ENCODE peak calls at places on chromosomes 13 and 19, in four cellular contexts. D, H, Z and O are unnamed samples.

GRCh38 chr19:1041835-1042685 is 2.2 kb downstream of the ABCA7 start:
- DNase-seq in D (no peak), H (no peak), Z (peak), O (no peak)

GRCh38 chr13:107450931-107451330 is 764.4 kb downstream of the LIG4 start:
- DNase-seq in D (peak), H (no peak), Z (no peak), O (peak)

GRCh38 chr13:34943675-34944634 is 1.9 kb downstream of the NBEA start:
- DNase-seq in D (peak), Z (no peak), H (no peak), O (no peak)

GRCh38 chr13:34349091-34349722 is 531.3 kb downstream of the RFC3 start:
- DNase-seq in D (no peak), H (no peak), Z (no peak), O (no peak)

GRCh38 chr19:43430142-43430710 is 15.5 kb downstream of the TEX101 start:
- DNase-seq in Z (peak), H (no peak), D (peak), O (no peak)

GRCh38 chr13:93388701-93389100 is 162.1 kb downstream of the GPC6 start:
- DNase-seq in Z (no peak), D (no peak), H (no peak), O (no peak)

GRCh38 chr19:3404324-3405260 is 38.2 kb downstream of the NFIC start:
- DNase-seq in D (no peak), Z (peak), H (peak), O (no peak)

GRCh38 chr19:5131031-5131865 is 162.3 kb downstream of the KDM4B start:
- DNase-seq in D (no peak), Z (peak), H (no peak), O (no peak)

GRCh38 chr19:40585677-40586422 is 9.2 kb downstream of the SHKBP1 start:
- DNase-seq in D (no peak), H (no peak), Z (no peak), O (no peak)

GRCh38 chr13:67140006-67140405 is 90.1 kb downstream of the PCDH9 start:
- DNase-seq in D (no peak), H (no peak), Z (no peak), O (no peak)

GRCh38 chr19:47794526-47794925 is 9.8 kb downstream of the TPRX1 start:
- DNase-seq in H (no peak), D (no peak), Z (peak), O (no peak)
- TF ChIP-seq CTCF in H (no peak), D (no peak), Z (peak), O (peak)

GRCh38 chr19:58516964-58517833 is 2.4 kb downstream of the ZBTB45 start:
- DNase-seq in H (peak), D (no peak), Z (no peak), O (no peak)

GRCh38 chr19:58519355-58520256 is at the start of gene ZBTB45:
- DNase-seq in Z (peak), D (peak), H (peak), O (peak)

GRCh38 chr19:58520257-58520599 is 618 bp upstream of the ZBTB45 start:
- DNase-seq in Z (no peak), H (no peak), D (no peak), O (no peak)

GRCh38 chr19:58518261-58519086 is 1.1 kb downstream of the ZBTB45 start:
- DNase-seq in H (no peak), Z (no peak), D (no peak), O (no peak)

DNA sequence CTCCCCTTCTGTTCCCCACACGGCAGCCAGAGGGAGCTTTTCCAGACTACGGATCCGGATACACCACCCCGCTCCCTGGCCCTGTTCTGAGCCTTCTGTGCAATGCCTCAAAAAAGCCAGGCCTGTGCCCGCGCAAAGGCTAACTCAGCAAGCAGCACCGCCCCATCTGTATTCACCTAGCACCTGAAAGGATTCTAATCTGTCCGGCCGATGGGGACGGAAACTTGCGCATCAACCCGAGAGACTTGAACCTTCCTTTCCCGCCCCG is 589 bp downstream of the ZBTB45 start:
- DNase-seq in H (peak), Z (peak), D (peak), O (no peak)
- TF ChIP-seq CTCF in H (peak), Z (peak), D (no peak), O (no peak)

DNA sequence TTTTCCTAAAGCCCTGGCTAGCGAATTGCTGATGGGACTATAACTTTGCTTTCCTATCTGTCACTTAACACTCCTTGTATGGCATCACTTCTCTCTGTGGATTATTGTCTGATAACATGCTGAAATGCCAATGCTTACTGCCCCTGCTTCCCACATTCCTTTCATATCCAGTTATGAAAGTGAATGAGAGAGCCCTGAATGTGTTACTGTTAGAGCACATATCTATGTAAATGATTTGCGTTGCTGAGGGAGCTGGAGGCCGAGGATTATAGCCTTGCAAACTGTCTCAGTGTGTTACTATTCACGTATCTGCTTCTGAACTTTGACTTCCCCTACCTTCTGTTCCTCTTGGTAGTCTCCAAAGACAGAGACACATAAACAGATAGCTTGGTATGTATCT is 37.8 kb downstream of the POLR1D start:
- DNase-seq in D (no peak), Z (no peak), H (no peak), O (no peak)
- TF ChIP-seq CTCF in D (no peak), Z (no peak), H (no peak), O (no peak)

GRCh38 chr13:58907347-58907746 is 1256.4 kb downstream of the DIAPH3 start:
- DNase-seq in H (no peak), Z (no peak), D (no peak), O (no peak)
- TF ChIP-seq CTCF in H (no peak), Z (peak), D (no peak), O (peak)

DNA sequence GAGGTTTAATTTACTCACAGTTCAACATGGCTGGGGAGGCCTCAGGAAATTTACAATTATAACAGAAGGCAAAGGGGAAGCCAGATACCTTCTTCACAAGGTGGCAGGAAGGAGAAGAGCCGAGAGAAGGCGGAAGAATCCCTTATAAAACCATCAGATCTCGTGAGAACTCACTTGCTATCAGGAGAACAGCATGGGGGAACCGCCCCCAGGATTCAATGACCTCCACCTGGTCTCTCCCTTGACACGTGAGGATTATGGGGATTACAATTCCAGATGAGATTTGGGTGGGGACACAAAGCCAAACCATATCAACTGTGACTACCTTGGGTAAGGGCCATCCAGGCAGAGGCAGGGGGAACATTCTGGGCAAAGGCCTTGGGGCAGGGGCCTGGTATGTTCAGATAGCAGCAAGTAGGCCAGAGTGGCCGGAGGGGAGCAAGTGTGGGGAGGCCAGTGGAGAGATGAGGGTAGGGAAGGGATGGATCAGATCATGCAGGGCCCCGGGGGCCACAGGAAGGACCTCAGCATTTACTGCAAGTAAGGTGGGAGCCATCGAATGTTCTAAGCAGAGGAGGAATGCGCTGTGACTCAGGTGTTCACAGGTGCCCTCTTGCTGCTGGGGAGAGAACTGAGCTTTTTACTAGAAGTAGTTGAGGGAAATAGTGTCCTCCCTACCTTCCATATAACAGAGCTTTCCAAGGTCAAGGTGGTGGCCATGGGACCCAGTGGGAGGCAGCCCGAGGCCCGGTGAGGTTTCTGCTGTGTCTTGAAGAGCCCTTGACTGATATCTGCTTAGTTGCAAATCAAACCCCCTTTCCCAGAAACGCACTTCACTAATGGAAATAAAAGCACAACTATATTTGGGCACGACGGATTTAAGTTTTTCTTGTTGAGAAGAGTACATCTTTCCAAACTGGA is 18.0 kb downstream of the RAB3D start:
- DNase-seq in H (no peak), Z (peak), D (no peak), O (no peak)
- TF ChIP-seq CTCF in H (no peak), Z (peak), D (no peak), O (no peak)

DNA sequence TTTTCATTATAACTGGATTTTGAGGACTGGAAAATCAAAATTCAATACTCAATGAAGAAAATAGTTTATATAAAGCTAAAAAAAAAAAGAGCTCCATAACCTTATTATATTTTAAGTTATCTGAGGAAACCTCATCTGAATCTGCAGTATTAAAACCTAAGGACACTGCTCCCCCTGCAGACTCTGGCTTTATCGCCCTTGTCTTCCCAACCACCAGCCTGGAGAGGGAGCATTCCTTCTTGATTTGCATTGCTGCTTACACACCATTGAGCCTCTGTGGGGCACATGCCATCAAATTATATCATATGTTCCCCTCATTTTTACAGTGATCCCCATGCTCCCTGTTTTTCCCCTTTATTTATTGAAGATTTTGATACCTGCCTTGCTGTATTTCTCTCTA is 871.4 kb upstream of the GPC6 start:
- DNase-seq in Z (peak), H (no peak), D (no peak), O (no peak)
- TF ChIP-seq CTCF in Z (peak), H (no peak), D (no peak), O (peak)